ENCODE peak calls at places on chromosomes 16 and 17, in four cellular contexts. L, X, P and Y are unnamed samples.

GRCh38 chr17:13727441-13728171 is 125.9 kb upstream of the HS3ST3A1 start:
- DNase-seq in L (no peak), X (no peak), P (no peak), Y (no peak)

GRCh38 chr16:13957197-13958078 is 37.5 kb downstream of the ERCC4 start:
- DNase-seq in L (no peak), X (peak; percentile 73), P (peak; percentile 89), Y (peak; percentile 20)

GRCh38 chr17:76139801-76140660 is 1.0 kb downstream of the FOXJ1 start:
- DNase-seq in L (peak; percentile 63), X (no peak), P (no peak), Y (peak; percentile 85)

GRCh38 chr17:10349403-10349802 is 23.4 kb downstream of the MYH13 start:
- DNase-seq in L (no peak), X (no peak), P (no peak), Y (peak; percentile 20)

GRCh38 chr17:335691-336090 is 16.9 kb downstream of the RPH3AL start:
- DNase-seq in L (no peak), X (no peak), P (no peak), Y (no peak)

GRCh38 chr16:86590501-86591144 is 12.3 kb downstream of the FOXL1 start:
- DNase-seq in L (no peak), X (no peak), P (peak; percentile 62), Y (no peak)

GRCh38 chr16:14263769-14264168 is 192.7 kb downstream of the MRTFB start:
- DNase-seq in L (no peak), X (peak; percentile 87), P (no peak), Y (no peak)

GRCh38 chr17:80836658-80836965 is 155.0 kb upstream of the CHMP6 start:
- DNase-seq in L (no peak), X (no peak), P (no peak), Y (no peak)

GRCh38 chr16:50731130-50731988 is 10.5 kb upstream of the CYLD start:
- DNase-seq in L (no peak), X (no peak), P (peak; percentile 64), Y (no peak)

GRCh38 chr17:50355701-50356341 is 9.9 kb downstream of the XYLT2 start:
- DNase-seq in L (no peak), X (peak; percentile 10), P (no peak), Y (no peak)

GRCh38 chr16:86573646-86574508 is 4.5 kb upstream of the FOXL1 start:
- DNase-seq in L (no peak), X (no peak), P (no peak), Y (no peak)

GRCh38 chr16:76947694-76948093 is 243.3 kb upstream of the MON1B start:
- DNase-seq in L (no peak), X (no peak), P (peak; percentile 13), Y (no peak)

GRCh38 chr16:55367301-55367745 is 43.3 kb downstream of the IRX6 start:
- DNase-seq in L (no peak), X (no peak), P (peak; percentile 46), Y (no peak)

GRCh38 chr17:1834378-1835149 is 4.8 kb downstream of the RPA1 start:
- DNase-seq in L (no peak), X (no peak), P (no peak), Y (peak; percentile 60)

GRCh38 chr16:75217389-75217851 is 1.4 kb upstream of the CTRB1 start:
- DNase-seq in L (no peak), X (no peak), P (peak; percentile 53), Y (no peak)

GRCh38 chr17:79382313-79382712 is 228.5 kb downstream of the RBFOX3 start:
- DNase-seq in L (no peak), X (no peak), P (no peak), Y (no peak)

GRCh38 chr17:39601010-39601597 is 6.6 kb downstream of the NEUROD2 start:
- DNase-seq in L (no peak), X (no peak), P (no peak), Y (no peak)

GRCh38 chr17:34307110-34307509 is 12.1 kb upstream of the CCL8 start:
- DNase-seq in L (no peak), X (peak; percentile 22), P (peak; percentile 11), Y (no peak)

GRCh38 chr17:48541574-48542113 is 3.3 kb downstream of the HOXB2 start:
- DNase-seq in L (no peak), X (no peak), P (peak; percentile 87), Y (no peak)

GRCh38 chr17:40148527-40148926 is 8.2 kb downstream of the CASC3 start:
- DNase-seq in L (no peak), X (no peak), P (no peak), Y (no peak)